ENCODE peak calls at places on chromosomes 13 and 19, in seven cellular contexts. N is heart right ventricle, C is tibial nerve, B is uterus, F is breast epithelium, Z is esophagus squamous epithelium, L is thoracic aorta. A is an unnamed sample. For H3K9me3, the result is how much of the 10 kb centered on the place peaks cover.

GRCh38 chr19:49592486-49593232 is 1.7 kb downstream of the PRR12 start:
- DNase-seq in C (no peak), F (no peak), N (no peak), L (no peak), Z (no peak), B (no peak), A (no peak)

GRCh38 chr13:76864259-76864658 is 21.9 kb downstream of the KCTD12 start:
- DNase-seq in C (no peak), F (no peak), Z (no peak), L (no peak), N (no peak), B (no peak), A (no peak)

GRCh38 chr13:113407531-113408393 is 43.8 kb upstream of the GRTP1 start:
- DNase-seq in Z (no peak), L (no peak), C (peak), F (no peak), N (no peak), B (no peak), A (no peak)

GRCh38 chr13:24066405-24067292 is 93.9 kb upstream of the SPATA13 start:
- DNase-seq in Z (no peak), N (no peak), B (no peak), C (no peak), F (no peak), L (no peak), A (no peak)

GRCh38 chr13:27334774-27335490 is 64.3 kb downstream of the RASL11A start:
- DNase-seq in N (no peak), L (no peak), B (no peak), F (no peak), C (no peak), Z (no peak), A (peak)

GRCh38 chr13:50033696-50034095 is 18.5 kb downstream of the KCNRG start:
- DNase-seq in N (no peak), C (no peak), L (no peak), Z (no peak), B (no peak), F (no peak), A (no peak)

GRCh38 chr19:6032381-6032780 is 54.4 kb upstream of the RANBP3 start:
- DNase-seq in C (no peak), Z (no peak), B (peak), N (no peak), L (no peak), F (no peak), A (no peak)

GRCh38 chr19:15549581-15549980 is 41.3 kb downstream of the CYP4F22 start:
- DNase-seq in F (no peak), L (no peak), N (no peak), B (no peak), Z (no peak), C (no peak), A (no peak)

GRCh38 chr13:72504026-72504925 is 223.2 kb downstream of the MZT1 start:
- DNase-seq in B (no peak), L (no peak), Z (no peak), F (no peak), C (no peak), N (no peak), A (no peak)

GRCh38 chr13:89199138-89199537 is 1528.0 kb downstream of the SLITRK5 start:
- DNase-seq in B (no peak), F (no peak), Z (no peak), L (no peak), C (no peak), N (no peak), A (no peak)

GRCh38 chr19:38617764-38618589 is at the start of gene MAP4K1:
- DNase-seq in F (no peak), B (peak), C (no peak), Z (peak), L (no peak), N (peak), A (no peak)

GRCh38 chr19:30309983-30310805 is 62.0 kb upstream of the ZNF536 start:
- DNase-seq in Z (no peak), L (no peak), C (no peak), N (no peak), B (no peak), F (no peak), A (no peak)

GRCh38 chr19:30630289-30631034 is 258.3 kb downstream of the ZNF536 start:
- DNase-seq in L (no peak), N (no peak), Z (no peak), C (no peak), F (no peak), B (no peak), A (no peak)

GRCh38 chr13:31485651-31486051 is 253.7 kb upstream of the RXFP2 start:
- DNase-seq in N (no peak), L (no peak), Z (no peak), F (no peak), B (no peak), C (no peak), A (no peak)

GRCh38 chr19:4506449-4507149 is 11.7 kb downstream of the PLIN4 start:
- DNase-seq in Z (no peak), N (no peak), L (no peak), C (no peak), B (no peak), F (no peak), A (peak)

GRCh38 chr13:114070098-114070799 is 62.2 kb downstream of the RASA3 start:
- DNase-seq in L (no peak), C (peak), B (no peak), F (peak), Z (no peak), N (no peak), A (no peak)

GRCh38 chr19:1154731-1155351 is 19.2 kb downstream of the SBNO2 start:
- DNase-seq in Z (no peak), F (peak), C (peak), L (peak), B (peak), N (peak), A (peak)

GRCh38 chr19:42281175-42282035 is 12.4 kb downstream of the CIC start:
- DNase-seq in Z (no peak), L (no peak), B (peak), F (no peak), N (peak), C (peak), A (no peak)

GRCh38 chr19:48817585-48818124 is 6.8 kb upstream of the BCAT2 start:
- DNase-seq in F (no peak), N (no peak), Z (no peak), B (no peak), C (no peak), L (no peak), A (no peak)

GRCh38 chr13:25310891-25311290 is 9.5 kb downstream of the NUP58 start:
- DNase-seq in B (no peak), L (no peak), Z (no peak), N (no peak), F (no peak), C (no peak), A (no peak)

GRCh38 chr13:110127986-110128511 is 178.9 kb downstream of the COL4A1 start:
- DNase-seq in N (no peak), F (no peak), C (no peak), B (no peak), L (no peak), Z (no peak), A (no peak)

GRCh38 chr19:6239401-6239844 is 40.4 kb downstream of the MLLT1 start:
- DNase-seq in Z (no peak), N (peak), C (no peak), L (no peak), F (no peak), B (no peak), A (no peak)

GRCh38 chr19:10009269-10009665 is 1.0 kb downstream of the COL5A3 start:
- DNase-seq in N (peak), F (no peak), B (peak), C (peak), L (no peak), Z (no peak), A (peak)

GRCh38 chr13:50358221-50358620 is 343.0 kb downstream of the KCNRG start:
- DNase-seq in F (no peak), Z (no peak), C (no peak), L (no peak), B (peak), N (no peak), A (no peak)

GRCh38 chr19:43524922-43525835 is 1.8 kb downstream of the ETHE1 start:
- DNase-seq in F (peak), L (peak), C (peak), N (peak), B (peak), Z (no peak), A (no peak)

GRCh38 chr13:42814868-42815267 is 33.5 kb downstream of the FAM216B start:
- DNase-seq in N (no peak), L (no peak), Z (no peak), F (no peak), B (no peak), C (no peak), A (peak)

GRCh38 chr13:106882222-106882621 is 314.3 kb upstream of the ARGLU1 start:
- DNase-seq in Z (no peak), N (no peak), L (no peak), F (no peak), B (no peak), C (no peak), A (no peak)

GRCh38 chr19:18428173-18428836 is 9.1 kb downstream of the SSBP4 start:
- DNase-seq in B (no peak), C (no peak), F (no peak), Z (no peak), L (no peak), N (no peak), A (no peak)

GRCh38 chr13:22422712-22423111 is 751.8 kb downstream of the FGF9 start:
- DNase-seq in L (no peak), Z (no peak), C (no peak), B (no peak), N (no peak), F (no peak), A (no peak)

GRCh38 chr13:94009696-94010095 is 469.8 kb downstream of the DCT start:
- DNase-seq in Z (no peak), C (no peak), N (no peak), B (no peak), L (no peak), F (no peak), A (no peak)

GRCh38 chr19:2049741-2050348 is 1.2 kb downstream of the MKNK2 start:
- DNase-seq in L (no peak), Z (no peak), N (peak), C (peak), F (peak), B (peak), A (no peak)

GRCh38 chr19:30373593-30373992 is 1.4 kb downstream of the ZNF536 start:
- DNase-seq in B (no peak), Z (no peak), L (no peak), N (no peak), F (no peak), C (no peak), A (no peak)

GRCh38 chr13:31172001-31172400 is 10.3 kb upstream of the HSPH1 start:
- DNase-seq in C (no peak), F (no peak), N (no peak), L (no peak), Z (no peak), B (no peak), A (no peak)

GRCh38 chr13:75145926-75146325 is 336.0 kb downstream of the TBC1D4 start:
- DNase-seq in F (no peak), C (no peak), N (no peak), B (no peak), Z (no peak), L (no peak), A (no peak)

GRCh38 chr19:54724644-54725043 is 402 bp downstream of the KIR3DL3 start:
- DNase-seq in F (no peak), Z (no peak), C (no peak), N (no peak), L (no peak), B (no peak), A (no peak)

DNA sequence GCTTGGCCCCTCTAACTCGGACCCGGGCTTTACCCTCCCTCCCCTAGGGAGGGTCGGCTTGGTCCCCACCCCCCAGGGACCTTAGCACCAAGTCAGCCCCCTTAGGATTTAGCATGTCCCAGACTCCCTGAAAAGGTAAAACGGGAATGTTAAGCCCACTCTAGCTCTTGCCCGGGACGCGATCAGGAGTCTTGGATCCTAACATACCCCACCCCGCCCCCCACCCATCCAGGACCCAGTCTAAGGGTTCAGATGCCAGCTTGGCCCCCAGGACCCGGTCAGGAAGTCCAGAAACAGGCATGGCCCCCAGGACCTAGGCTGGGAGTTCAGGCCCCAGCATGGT is 437 bp downstream of the EPOR start:
- DNase-seq in F (no peak), B (no peak), N (no peak), L (no peak), Z (no peak), C (no peak), A (no peak)
- H3K27ac ChIP-seq in F (peak), B (no peak), N (peak), L (no peak), Z (no peak), C (no peak), A (no peak)

GRCh38 chr13:28716511-28716910 is 2.3 kb downstream of the SLC46A3 start:
- DNase-seq in F (no peak), Z (no peak), C (no peak), B (peak), L (no peak), N (no peak), A (no peak)

GRCh38 chr13:28718538-28719226 is at the start of gene SLC46A3:
- DNase-seq in Z (peak), N (peak), L (peak), F (peak), C (peak), B (peak), A (peak)

GRCh38 chr13:28718186-28718537 is 608 bp downstream of the SLC46A3 start:
- DNase-seq in L (peak), Z (no peak), N (no peak), B (no peak), C (no peak), F (no peak), A (no peak)

GRCh38 chr13:28719227-28719562 is 425 bp upstream of the SLC46A3 start:
- DNase-seq in Z (no peak), B (no peak), N (no peak), C (no peak), F (no peak), L (no peak), A (no peak)

GRCh38 chr13:28717170-28717569 is 1.6 kb downstream of the SLC46A3 start:
- DNase-seq in C (no peak), L (no peak), N (no peak), B (no peak), Z (no peak), F (no peak), A (no peak)
- H3K9me3 ChIP-seq in C (under half), L (under half), N (under half), B (under half), Z (under half), F (under half), A (under half)

GRCh38 chr13:98544105-98544710 is 32.7 kb downstream of the STK24 start:
- DNase-seq in B (no peak), Z (no peak), C (no peak), L (no peak), N (no peak), F (no peak), A (no peak)

GRCh38 chr13:98543380-98544104 is 33.4 kb downstream of the STK24 start:
- DNase-seq in N (no peak), F (no peak), L (no peak), Z (no peak), B (no peak), C (no peak), A (no peak)

GRCh38 chr13:98541701-98542203 is 35.2 kb downstream of the STK24 start:
- DNase-seq in L (no peak), N (no peak), Z (no peak), C (no peak), B (no peak), F (no peak), A (no peak)

GRCh38 chr13:98541211-98541610 is 35.7 kb downstream of the STK24 start:
- DNase-seq in B (no peak), N (no peak), Z (no peak), F (no peak), L (no peak), C (no peak), A (no peak)

DNA sequence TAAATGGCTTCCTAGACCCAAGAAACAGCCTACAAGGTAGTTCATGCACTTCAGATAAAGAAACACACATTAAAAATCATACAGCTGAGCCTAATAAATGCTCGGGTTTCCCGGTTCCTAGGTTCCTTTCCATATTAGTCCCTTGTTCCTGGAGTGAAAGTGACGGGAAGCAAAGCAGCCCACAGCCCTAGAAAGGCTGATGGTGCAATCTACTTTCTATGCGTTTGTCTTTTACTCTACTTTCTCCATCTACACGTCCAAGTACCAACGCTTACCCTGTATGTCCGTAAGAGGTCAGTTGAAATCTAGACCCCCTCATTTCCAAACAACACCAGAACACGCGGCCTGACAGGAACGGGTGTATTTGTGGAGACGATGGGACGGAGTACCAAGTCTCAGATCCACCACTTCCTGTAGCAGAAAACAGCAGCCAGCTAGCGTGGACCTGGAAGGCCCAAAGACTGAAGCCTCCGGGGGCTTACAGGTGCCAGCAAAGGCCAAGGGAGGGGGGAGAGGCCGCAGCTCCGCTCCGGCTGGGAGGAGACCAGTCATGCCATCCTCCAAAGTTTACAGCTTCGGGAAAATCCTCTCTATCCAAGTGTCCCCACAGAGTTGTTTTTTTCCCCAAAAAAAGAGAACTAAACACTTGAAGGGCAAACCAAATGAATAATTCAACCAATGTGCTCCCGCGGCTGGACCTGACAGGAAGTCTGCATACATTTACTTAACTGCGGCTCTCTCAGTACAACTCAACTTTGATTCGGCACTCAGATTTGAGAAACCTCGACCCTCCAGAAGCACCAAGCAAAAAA is 34.1 kb downstream of the STK24 start:
- DNase-seq in Z (no peak), N (no peak), F (no peak), B (no peak), C (no peak), L (no peak), A (no peak)
- H3K4me3 ChIP-seq in Z (peak), N (no peak), F (peak), B (no peak), C (peak), L (peak), A (no peak)

GRCh38 chr19:13396256-13397080 is 109.8 kb downstream of the CACNA1A start:
- DNase-seq in C (no peak), L (no peak), Z (no peak), B (peak), N (peak), F (no peak), A (peak)
- H3K27ac ChIP-seq in C (no peak), L (no peak), Z (no peak), B (no peak), N (no peak), F (no peak), A (peak)

GRCh38 chr13:111897846-111898215 is 169.1 kb upstream of the SOX1 start:
- DNase-seq in C (no peak), L (no peak), N (no peak), B (no peak), F (no peak), Z (no peak), A (no peak)

GRCh38 chr13:111893607-111894443 is 173.1 kb upstream of the SOX1 start:
- DNase-seq in L (no peak), F (peak), C (no peak), Z (no peak), B (no peak), N (no peak), A (no peak)

GRCh38 chr13:111898956-111899713 is 167.8 kb upstream of the SOX1 start:
- DNase-seq in L (no peak), C (no peak), Z (no peak), F (peak), N (no peak), B (no peak), A (no peak)

GRCh38 chr13:111897178-111897845 is 169.6 kb upstream of the SOX1 start:
- DNase-seq in N (no peak), B (no peak), F (peak), Z (no peak), L (no peak), C (no peak), A (no peak)

DNA sequence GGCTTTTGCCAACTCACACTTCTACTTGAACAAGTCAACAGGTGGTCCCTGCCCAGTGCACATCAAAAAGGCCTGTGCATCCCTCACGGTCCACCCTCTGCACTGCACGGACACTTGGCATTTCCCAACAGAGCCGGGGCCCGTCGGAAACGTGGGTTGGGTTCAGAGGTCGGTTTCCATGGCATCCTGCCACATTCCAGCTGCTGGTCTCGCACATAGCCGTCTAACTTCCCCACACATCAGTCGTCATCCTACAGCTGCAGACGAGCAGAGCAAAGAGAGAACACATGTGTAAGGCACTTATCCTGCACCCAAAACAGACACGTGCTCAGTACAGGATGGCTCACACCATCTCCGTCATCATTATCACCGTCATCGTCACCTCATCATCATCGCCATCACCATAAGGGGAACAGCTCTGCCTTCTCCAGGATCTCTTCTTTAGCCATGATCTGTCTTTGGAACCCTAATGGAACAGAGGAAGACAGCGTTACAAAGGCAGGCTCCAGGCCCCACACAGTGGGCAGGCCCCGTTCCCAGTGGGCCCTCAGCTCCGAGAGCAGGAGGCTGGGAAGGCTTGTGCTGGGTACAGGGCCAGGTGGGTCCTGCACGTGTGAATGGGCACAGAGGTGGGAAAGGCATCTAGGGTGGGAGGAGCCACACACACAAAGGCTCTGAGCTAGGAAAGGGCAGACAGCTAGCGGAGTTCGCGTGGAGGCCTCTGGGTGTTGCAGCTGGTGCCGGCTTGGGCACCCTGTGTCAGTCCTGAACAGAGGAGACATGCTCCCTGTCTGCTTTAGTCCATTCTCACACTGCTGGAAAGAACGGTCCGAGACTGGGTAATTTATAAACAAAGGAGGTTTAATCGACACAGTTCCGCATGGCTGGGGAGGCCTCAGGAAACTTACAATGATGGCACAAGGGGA is 170.8 kb upstream of the SOX1 start:
- DNase-seq in L (no peak), N (no peak), F (peak), Z (no peak), B (no peak), C (no peak), A (no peak)
- H3K9me3 ChIP-seq in L (under half), N (under half), F (under half), Z (under half), B (under half), C (under half), A (half or more)

GRCh38 chr19:11090264-11091032 is 1.2 kb downstream of the LDLR start:
- DNase-seq in Z (peak), C (peak), L (peak), N (peak), F (peak), B (peak), A (peak)
- H3K4me3 ChIP-seq in Z (peak), C (peak), L (peak), N (peak), F (peak), B (peak), A (peak)